ENCODE peak calls at places on chromosome 22, in eight cellular contexts. One of them, this sample, is unnamed.

GRCh38 chr22:49704345-49705215 is 123.1 kb downstream of the BRD1 start:
- DNase-seq in stomach: no peak
- DNase-seq in AG10803: no peak
- DNase-seq in AG04449: no peak
- DNase-seq in GM23338: no peak
- DNase-seq in IMR-90: no peak
- DNase-seq in dorsolateral prefrontal cortex: no peak
- DNase-seq in HFF-Myc: no peak
- DNase-seq in this sample: no peak

GRCh38 chr22:22992474-22992873 is 77.8 kb upstream of the GNAZ start:
- DNase-seq in stomach: no peak
- DNase-seq in AG10803: no peak
- DNase-seq in AG04449: no peak
- DNase-seq in GM23338: no peak
- DNase-seq in IMR-90: no peak
- DNase-seq in dorsolateral prefrontal cortex: no peak
- DNase-seq in HFF-Myc: no peak
- DNase-seq in this sample: no peak

GRCh38 chr22:26364066-26365015 is 64.7 kb upstream of the ASPHD2 start:
- DNase-seq in stomach: peak; percentile 60
- DNase-seq in AG10803: peak; percentile 80
- DNase-seq in AG04449: no peak
- DNase-seq in GM23338: peak; percentile 96
- DNase-seq in IMR-90: peak; percentile 80
- DNase-seq in dorsolateral prefrontal cortex: peak; percentile 36
- DNase-seq in HFF-Myc: peak; percentile 66
- DNase-seq in this sample: peak; percentile 46

GRCh38 chr22:22857607-22858558 is 29.7 kb upstream of the IGLL5 start:
- DNase-seq in stomach: no peak
- DNase-seq in AG10803: no peak
- DNase-seq in AG04449: no peak
- DNase-seq in GM23338: no peak
- DNase-seq in IMR-90: no peak
- DNase-seq in dorsolateral prefrontal cortex: no peak
- DNase-seq in HFF-Myc: no peak
- DNase-seq in this sample: no peak

GRCh38 chr22:46049726-46050450 is 72.9 kb upstream of the WNT7B start:
- DNase-seq in stomach: peak; percentile 24
- DNase-seq in AG10803: no peak
- DNase-seq in AG04449: no peak
- DNase-seq in GM23338: no peak
- DNase-seq in IMR-90: no peak
- DNase-seq in dorsolateral prefrontal cortex: no peak
- DNase-seq in HFF-Myc: no peak
- DNase-seq in this sample: no peak

GRCh38 chr22:49921508-49922278 is 3.3 kb downstream of the CRELD2 start:
- DNase-seq in stomach: no peak
- DNase-seq in AG10803: no peak
- DNase-seq in AG04449: no peak
- DNase-seq in GM23338: no peak
- DNase-seq in IMR-90: no peak
- DNase-seq in dorsolateral prefrontal cortex: no peak
- DNase-seq in HFF-Myc: no peak
- DNase-seq in this sample: no peak

GRCh38 chr22:50606126-50606525 is 5.5 kb downstream of the MAPK8IP2 start:
- DNase-seq in stomach: no peak
- DNase-seq in AG10803: no peak
- DNase-seq in AG04449: no peak
- DNase-seq in GM23338: no peak
- DNase-seq in IMR-90: no peak
- DNase-seq in dorsolateral prefrontal cortex: peak; percentile 65
- DNase-seq in HFF-Myc: no peak
- DNase-seq in this sample: no peak

GRCh38 chr22:45034156-45034555 is 24.4 kb upstream of the PHF21B start:
- DNase-seq in stomach: no peak
- DNase-seq in AG10803: no peak
- DNase-seq in AG04449: no peak
- DNase-seq in GM23338: no peak
- DNase-seq in IMR-90: no peak
- DNase-seq in dorsolateral prefrontal cortex: no peak
- DNase-seq in HFF-Myc: no peak
- DNase-seq in this sample: no peak

GRCh38 chr22:49763696-49764095 is 64.0 kb downstream of the BRD1 start:
- DNase-seq in stomach: no peak
- DNase-seq in AG10803: no peak
- DNase-seq in AG04449: no peak
- DNase-seq in GM23338: no peak
- DNase-seq in IMR-90: no peak
- DNase-seq in dorsolateral prefrontal cortex: no peak
- DNase-seq in HFF-Myc: no peak
- DNase-seq in this sample: no peak

GRCh38 chr22:39481054-39481453 is 21.0 kb upstream of the MIEF1 start:
- DNase-seq in stomach: no peak
- DNase-seq in AG10803: no peak
- DNase-seq in AG04449: no peak
- DNase-seq in GM23338: no peak
- DNase-seq in IMR-90: no peak
- DNase-seq in dorsolateral prefrontal cortex: peak; percentile 28
- DNase-seq in HFF-Myc: no peak
- DNase-seq in this sample: no peak

GRCh38 chr22:19750666-19751490 is 9.7 kb upstream of the TBX1 start:
- DNase-seq in stomach: no peak
- DNase-seq in AG10803: peak; percentile 30
- DNase-seq in AG04449: no peak
- DNase-seq in GM23338: no peak
- DNase-seq in IMR-90: peak; percentile 76
- DNase-seq in dorsolateral prefrontal cortex: no peak
- DNase-seq in HFF-Myc: no peak
- DNase-seq in this sample: no peak

GRCh38 chr22:41256898-41257260 is 16.1 kb upstream of the CHADL start:
- DNase-seq in stomach: no peak
- DNase-seq in AG10803: no peak
- DNase-seq in AG04449: no peak
- DNase-seq in GM23338: peak; percentile 47
- DNase-seq in IMR-90: peak; percentile 27
- DNase-seq in dorsolateral prefrontal cortex: no peak
- DNase-seq in HFF-Myc: peak; percentile 20
- DNase-seq in this sample: no peak

GRCh38 chr22:39292561-39293074 is 26.8 kb downstream of the RPL3 start:
- DNase-seq in stomach: peak; percentile 92
- DNase-seq in AG10803: peak; percentile 90
- DNase-seq in AG04449: peak; percentile 57
- DNase-seq in GM23338: peak; percentile 47
- DNase-seq in IMR-90: peak; percentile 92
- DNase-seq in dorsolateral prefrontal cortex: no peak
- DNase-seq in HFF-Myc: peak; percentile 64
- DNase-seq in this sample: peak; percentile 73

GRCh38 chr22:46052331-46052771 is 75.4 kb upstream of the WNT7B start:
- DNase-seq in stomach: peak; percentile 26
- DNase-seq in AG10803: peak; percentile 43
- DNase-seq in AG04449: no peak
- DNase-seq in GM23338: no peak
- DNase-seq in IMR-90: no peak
- DNase-seq in dorsolateral prefrontal cortex: no peak
- DNase-seq in HFF-Myc: no peak
- DNase-seq in this sample: no peak

GRCh38 chr22:46467006-46467405 is 70.4 kb downstream of the CELSR1 start:
- DNase-seq in stomach: no peak
- DNase-seq in AG10803: peak; percentile 64
- DNase-seq in AG04449: no peak
- DNase-seq in GM23338: no peak
- DNase-seq in IMR-90: no peak
- DNase-seq in dorsolateral prefrontal cortex: no peak
- DNase-seq in HFF-Myc: no peak
- DNase-seq in this sample: no peak

GRCh38 chr22:49687786-49688515 is 139.7 kb downstream of the BRD1 start:
- DNase-seq in stomach: no peak
- DNase-seq in AG10803: no peak
- DNase-seq in AG04449: no peak
- DNase-seq in GM23338: no peak
- DNase-seq in IMR-90: no peak
- DNase-seq in dorsolateral prefrontal cortex: no peak
- DNase-seq in HFF-Myc: no peak
- DNase-seq in this sample: no peak

GRCh38 chr22:29073618-29074275 is 912 bp downstream of the KREMEN1 start:
- DNase-seq in stomach: peak; percentile 66
- DNase-seq in AG10803: peak; percentile 25
- DNase-seq in AG04449: no peak
- DNase-seq in GM23338: peak; percentile 83
- DNase-seq in IMR-90: no peak
- DNase-seq in dorsolateral prefrontal cortex: peak; percentile 49
- DNase-seq in HFF-Myc: no peak
- DNase-seq in this sample: no peak

GRCh38 chr22:29074276-29074625 is 1.4 kb downstream of the KREMEN1 start:
- DNase-seq in stomach: no peak
- DNase-seq in AG10803: no peak
- DNase-seq in AG04449: no peak
- DNase-seq in GM23338: peak; percentile 38
- DNase-seq in IMR-90: no peak
- DNase-seq in dorsolateral prefrontal cortex: no peak
- DNase-seq in HFF-Myc: no peak
- DNase-seq in this sample: no peak

GRCh38 chr22:29072979-29073617 is at the start of gene KREMEN1:
- DNase-seq in stomach: no peak
- DNase-seq in AG10803: no peak
- DNase-seq in AG04449: no peak
- DNase-seq in GM23338: no peak
- DNase-seq in IMR-90: no peak
- DNase-seq in dorsolateral prefrontal cortex: no peak
- DNase-seq in HFF-Myc: no peak
- DNase-seq in this sample: no peak

GRCh38 chr22:29071261-29072045 is 1.4 kb upstream of the KREMEN1 start:
- DNase-seq in stomach: peak; percentile 65
- DNase-seq in AG10803: no peak
- DNase-seq in AG04449: no peak
- DNase-seq in GM23338: peak; percentile 91
- DNase-seq in IMR-90: peak; percentile 7
- DNase-seq in dorsolateral prefrontal cortex: no peak
- DNase-seq in HFF-Myc: no peak
- DNase-seq in this sample: no peak

GRCh38 chr22:29072193-29072978 is 449 bp upstream of the KREMEN1 start:
- DNase-seq in stomach: peak; percentile 98
- DNase-seq in AG10803: peak; percentile 61
- DNase-seq in AG04449: no peak
- DNase-seq in GM23338: peak; percentile 98
- DNase-seq in IMR-90: peak; percentile 42
- DNase-seq in dorsolateral prefrontal cortex: peak; percentile 84
- DNase-seq in HFF-Myc: no peak
- DNase-seq in this sample: no peak
- TF ChIP-seq CTCF in stomach: no peak
- TF ChIP-seq CTCF in AG10803: no peak
- TF ChIP-seq CTCF in AG04449: no peak
- TF ChIP-seq CTCF in GM23338: no peak
- TF ChIP-seq CTCF in IMR-90: no peak
- TF ChIP-seq CTCF in dorsolateral prefrontal cortex: no peak
- TF ChIP-seq CTCF in HFF-Myc: no peak
- TF ChIP-seq CTCF in this sample: no peak

GRCh38 chr22:24776525-24776924 is 2.0 kb upstream of the PIWIL3 start:
- DNase-seq in stomach: no peak
- DNase-seq in AG10803: no peak
- DNase-seq in AG04449: no peak
- DNase-seq in GM23338: no peak
- DNase-seq in IMR-90: no peak
- DNase-seq in dorsolateral prefrontal cortex: no peak
- DNase-seq in HFF-Myc: no peak
- DNase-seq in this sample: no peak

GRCh38 chr22:24775769-24776492 is 1.4 kb upstream of the PIWIL3 start:
- DNase-seq in stomach: no peak
- DNase-seq in AG10803: peak; percentile 9
- DNase-seq in AG04449: no peak
- DNase-seq in GM23338: peak; percentile 36
- DNase-seq in IMR-90: peak; percentile 26
- DNase-seq in dorsolateral prefrontal cortex: no peak
- DNase-seq in HFF-Myc: no peak
- DNase-seq in this sample: no peak

GRCh38 chr22:24768537-24769374 is 5.8 kb downstream of the PIWIL3 start:
- DNase-seq in stomach: peak; percentile 81
- DNase-seq in AG10803: peak; percentile 65
- DNase-seq in AG04449: peak; percentile 0
- DNase-seq in GM23338: peak; percentile 86
- DNase-seq in IMR-90: peak; percentile 76
- DNase-seq in dorsolateral prefrontal cortex: peak; percentile 83
- DNase-seq in HFF-Myc: peak; percentile 26
- DNase-seq in this sample: no peak

GRCh38 chr22:24772493-24773220 is 1.9 kb downstream of the PIWIL3 start:
- DNase-seq in stomach: no peak
- DNase-seq in AG10803: peak; percentile 20
- DNase-seq in AG04449: no peak
- DNase-seq in GM23338: peak; percentile 93
- DNase-seq in IMR-90: peak; percentile 54
- DNase-seq in dorsolateral prefrontal cortex: no peak
- DNase-seq in HFF-Myc: peak; percentile 19
- DNase-seq in this sample: no peak
- TF ChIP-seq CTCF in stomach: no peak
- TF ChIP-seq CTCF in AG10803: peak; percentile 49
- TF ChIP-seq CTCF in AG04449: peak; percentile 35
- TF ChIP-seq CTCF in GM23338: peak; percentile 86
- TF ChIP-seq CTCF in IMR-90: peak; percentile 74
- TF ChIP-seq CTCF in dorsolateral prefrontal cortex: no peak
- TF ChIP-seq CTCF in HFF-Myc: peak; percentile 59
- TF ChIP-seq CTCF in this sample: peak; percentile 67

GRCh38 chr22:24071686-24072085 is 60.6 kb downstream of the CABIN1 start:
- DNase-seq in stomach: no peak
- DNase-seq in AG10803: no peak
- DNase-seq in AG04449: no peak
- DNase-seq in GM23338: no peak
- DNase-seq in IMR-90: no peak
- DNase-seq in dorsolateral prefrontal cortex: no peak
- DNase-seq in HFF-Myc: no peak
- DNase-seq in this sample: no peak

GRCh38 chr22:24068717-24069116 is 57.6 kb downstream of the CABIN1 start:
- DNase-seq in stomach: no peak
- DNase-seq in AG10803: no peak
- DNase-seq in AG04449: no peak
- DNase-seq in GM23338: no peak
- DNase-seq in IMR-90: no peak
- DNase-seq in dorsolateral prefrontal cortex: no peak
- DNase-seq in HFF-Myc: no peak
- DNase-seq in this sample: no peak

GRCh38 chr22:24069721-24070120 is 58.6 kb downstream of the CABIN1 start:
- DNase-seq in stomach: no peak
- DNase-seq in AG10803: no peak
- DNase-seq in AG04449: no peak
- DNase-seq in GM23338: no peak
- DNase-seq in IMR-90: no peak
- DNase-seq in dorsolateral prefrontal cortex: no peak
- DNase-seq in HFF-Myc: no peak
- DNase-seq in this sample: no peak

GRCh38 chr22:24072361-24072760 is 61.3 kb downstream of the CABIN1 start:
- DNase-seq in stomach: no peak
- DNase-seq in AG10803: no peak
- DNase-seq in AG04449: no peak
- DNase-seq in GM23338: no peak
- DNase-seq in IMR-90: no peak
- DNase-seq in dorsolateral prefrontal cortex: no peak
- DNase-seq in HFF-Myc: no peak
- DNase-seq in this sample: no peak

GRCh38 chr22:24070553-24070952 is 59.4 kb downstream of the CABIN1 start:
- DNase-seq in stomach: no peak
- DNase-seq in AG10803: no peak
- DNase-seq in AG04449: no peak
- DNase-seq in GM23338: no peak
- DNase-seq in IMR-90: no peak
- DNase-seq in dorsolateral prefrontal cortex: no peak
- DNase-seq in HFF-Myc: no peak
- DNase-seq in this sample: no peak
- TF ChIP-seq CTCF in stomach: no peak
- TF ChIP-seq CTCF in AG10803: no peak
- TF ChIP-seq CTCF in AG04449: no peak
- TF ChIP-seq CTCF in GM23338: no peak
- TF ChIP-seq CTCF in IMR-90: no peak
- TF ChIP-seq CTCF in dorsolateral prefrontal cortex: no peak
- TF ChIP-seq CTCF in HFF-Myc: no peak
- TF ChIP-seq CTCF in this sample: no peak

GRCh38 chr22:43743131-43743530 is 69.0 kb downstream of the EFCAB6 start:
- DNase-seq in stomach: no peak
- DNase-seq in AG10803: no peak
- DNase-seq in AG04449: no peak
- DNase-seq in GM23338: peak; percentile 81
- DNase-seq in IMR-90: no peak
- DNase-seq in dorsolateral prefrontal cortex: no peak
- DNase-seq in HFF-Myc: no peak
- DNase-seq in this sample: no peak
- TF ChIP-seq CTCF in stomach: no peak
- TF ChIP-seq CTCF in AG10803: no peak
- TF ChIP-seq CTCF in AG04449: no peak
- TF ChIP-seq CTCF in GM23338: peak; percentile 70
- TF ChIP-seq CTCF in IMR-90: no peak
- TF ChIP-seq CTCF in dorsolateral prefrontal cortex: peak; percentile 22
- TF ChIP-seq CTCF in HFF-Myc: peak; percentile 36
- TF ChIP-seq CTCF in this sample: peak; percentile 14